ENCODE peak calls at places on chromosomes 16 and 17, in nine cellular contexts. P is stimulated activated CD4-positive, alpha-beta T cell treated with anti-CD3 and anti-CD28 coated beads, TNF-alpha, amount 100 ng/mL, for 24 hours; X is HS-5; M is DMS153; I is DMS 273 treated with DMSO at 0.1 percent for 48 hours; Z is NCI-H524 treated with DMSO at 0.1 percent for 48 hours; J is breast epithelium; V is body of pancreas; E is HFF-Myc. F is an unnamed sample.

GRCh38 chr17:32783602-32784001 is 93.3 kb downstream of the MYO1D start:
- DNase-seq in Z (no peak), M (peak; percentile 3), E (peak; percentile 45), J (no peak), P (no peak), X (no peak), I (peak; percentile 31), V (no peak), F (no peak)

GRCh38 chr16:84732674-84733352 is 33.0 kb downstream of the USP10 start:
- DNase-seq in M (peak; percentile 42), J (no peak), X (no peak), Z (no peak), I (peak; percentile 52), E (no peak), V (no peak), P (no peak), F (no peak)

GRCh38 chr17:29359777-29360176 is 30.4 kb upstream of the TAOK1 start:
- DNase-seq in P (no peak), V (no peak), Z (no peak), M (no peak), I (no peak), J (no peak), E (no peak), X (no peak), F (no peak)

GRCh38 chr17:930258-930657 is 49.3 kb downstream of the NXN start:
- DNase-seq in M (no peak), E (no peak), Z (no peak), I (no peak), P (no peak), J (no peak), X (no peak), V (no peak), F (no peak)

GRCh38 chr16:71426880-71427615 is 14.8 kb downstream of the TLE7 start:
- DNase-seq in V (no peak), I (no peak), Z (no peak), J (no peak), X (no peak), E (no peak), P (no peak), M (no peak), F (no peak)

GRCh38 chr16:67349172-67349571 is 22.6 kb downstream of the LRRC36 start:
- DNase-seq in I (peak; percentile 10), E (no peak), Z (peak; percentile 7), P (no peak), M (peak; percentile 17), X (no peak), V (no peak), J (no peak), F (no peak)

GRCh38 chr17:68800731-68801130 is 154.5 kb downstream of the ABCA8 start:
- DNase-seq in J (no peak), V (no peak), X (no peak), I (no peak), M (no peak), E (no peak), Z (no peak), P (no peak), F (no peak)

GRCh38 chr17:42889809-42890208 is 10.8 kb upstream of the G6PC1 start:
- DNase-seq in P (no peak), X (no peak), V (no peak), J (no peak), I (no peak), Z (no peak), E (no peak), M (no peak), F (no peak)

GRCh38 chr16:16186820-16187219 is 36.5 kb downstream of the ABCC6 start:
- DNase-seq in P (no peak), Z (no peak), E (no peak), X (no peak), J (no peak), I (no peak), M (no peak), V (no peak), F (no peak)

GRCh38 chr17:76519667-76520066 is 17.8 kb downstream of the CYGB start:
- DNase-seq in E (no peak), I (no peak), M (no peak), J (no peak), X (no peak), P (no peak), Z (no peak), V (no peak), F (no peak)